ENCODE peak calls at places on chromosomes 1 and 21, in five cellular contexts. W is mammary epithelial cell, E is MCF 10A, H is ovary, V is pulmonary artery endothelial cell. L is an unnamed sample.

GRCh38 chr1:35622510-35623171 is 18.7 kb downstream of the PSMB2 start:
- DNase-seq in W (no peak), E (no peak), H (no peak), V (no peak), L (no peak)

GRCh38 chr1:246602194-246602593 is 35.9 kb downstream of the CNST start:
- DNase-seq in W (no peak), E (no peak), H (no peak), V (no peak), L (no peak)

GRCh38 chr1:228980232-228980969 is 245.1 kb downstream of the RHOU start:
- DNase-seq in W (no peak), E (no peak), H (no peak), V (no peak), L (no peak)

GRCh38 chr1:208235983-208236761 is 8.0 kb downstream of the PLXNA2 start:
- DNase-seq in W (no peak), E (peak; percentile 83), H (peak; percentile 75), V (no peak), L (peak; percentile 41)

GRCh38 chr1:201889092-201889968 is 632 bp downstream of the SHISA4 start:
- DNase-seq in W (no peak), E (no peak), H (no peak), V (no peak), L (no peak)

GRCh38 chr1:196660912-196661311 is 9.1 kb downstream of the CFH start:
- DNase-seq in W (peak; percentile 8), E (peak; percentile 55), H (no peak), V (no peak), L (no peak)

GRCh38 chr1:156096640-156097391 is 14.6 kb upstream of the MEX3A start:
- DNase-seq in W (peak; percentile 77), E (peak; percentile 89), H (peak; percentile 94), V (peak; percentile 91), L (peak; percentile 98)

GRCh38 chr1:35885961-35886558 is 3.1 kb downstream of the AGO1 start:
- DNase-seq in W (no peak), E (no peak), H (no peak), V (no peak), L (no peak)

GRCh38 chr21:43827015-43827611 is 37.7 kb downstream of the RRP1 start:
- DNase-seq in W (peak; percentile 60), E (peak; percentile 62), H (no peak), V (no peak), L (peak; percentile 35)

GRCh38 chr1:234612352-234613127 is 2.6 kb upstream of the IRF2BP2 start:
- DNase-seq in W (peak; percentile 100), E (peak; percentile 100), H (peak; percentile 93), V (peak; percentile 93), L (peak; percentile 96)

GRCh38 chr1:23473037-23473800 is 10.8 kb downstream of the ASAP3 start:
- DNase-seq in W (peak; percentile 98), E (no peak), H (no peak), V (no peak), L (peak; percentile 83)

GRCh38 chr1:244087611-244088010 is 36.5 kb downstream of the ZBTB18 start:
- DNase-seq in W (no peak), E (no peak), H (no peak), V (no peak), L (no peak)

GRCh38 chr1:36639461-36639860 is 156.7 kb upstream of the CSF3R start:
- DNase-seq in W (no peak), E (no peak), H (no peak), V (no peak), L (no peak)

GRCh38 chr21:17467392-17467791 is 45.5 kb upstream of the CXADR start:
- DNase-seq in W (no peak), E (no peak), H (no peak), V (no peak), L (no peak)

GRCh38 chr1:170067253-170067819 is 7.2 kb downstream of the KIFAP3 start:
- DNase-seq in W (no peak), E (no peak), H (no peak), V (peak; percentile 4), L (no peak)

GRCh38 chr1:95067069-95067468 is 5.7 kb downstream of the ALG14 start:
- DNase-seq in W (no peak), E (no peak), H (no peak), V (no peak), L (peak; percentile 55)

GRCh38 chr1:230976825-230977747 is 1.6 kb downstream of the TTC13 start:
- DNase-seq in W (no peak), E (no peak), H (no peak), V (no peak), L (no peak)